ENCODE peak calls at places on chromosomes 16 and 17, in eight cellular contexts. T is astrocyte of the spinal cord; S is mucosa of gallbladder; Z is stimulated activated CD8-positive, alpha-beta memory T cell treated with anti-CD3 and anti-CD28 coated beads, Interleukin-2, amount 100 ng/mL, for 1 hour; A is ureter; N is neural crest cell; K is Right ventricle myocardium superior; Y is NCI-H510A treated with DMSO at 0.1 percent for 48 hours. H is an unnamed sample.

GRCh38 chr16:2514333-2515179 is 804 bp downstream of the ATP6V0C start:
- DNase-seq in T (no peak), S (no peak), Z (no peak), A (no peak), N (no peak), K (no peak), Y (no peak), H (no peak)

GRCh38 chr16:2239231-2239675 is 3.0 kb downstream of the DNASE1L2 start:
- DNase-seq in T (no peak), S (no peak), Z (no peak), A (no peak), N (no peak), K (no peak), Y (no peak), H (no peak)

GRCh38 chr16:89922477-89922883 is 662 bp upstream of the TUBB3 start:
- DNase-seq in T (peak; percentile 97), S (peak; percentile 58), Z (no peak), A (peak; percentile 87), N (peak; percentile 61), K (peak; percentile 84), Y (no peak), H (no peak)

GRCh38 chr17:82489117-82489516 is 30.4 kb upstream of the FOXK2 start:
- DNase-seq in T (peak; percentile 71), S (no peak), Z (no peak), A (no peak), N (no peak), K (peak; percentile 86), Y (no peak), H (no peak)

GRCh38 chr16:72125635-72126428 is 32.2 kb downstream of the DHX38 start:
- DNase-seq in T (no peak), S (peak; percentile 26), Z (no peak), A (no peak), N (no peak), K (no peak), Y (no peak), H (no peak)

GRCh38 chr17:57902800-57903759 is 52.1 kb downstream of the CUEDC1 start:
- DNase-seq in T (peak; percentile 90), S (peak; percentile 90), Z (no peak), A (peak; percentile 87), N (no peak), K (peak; percentile 93), Y (peak; percentile 98), H (peak; percentile 37)

GRCh38 chr16:54987081-54987480 is 56.4 kb downstream of the IRX5 start:
- DNase-seq in T (no peak), S (no peak), Z (no peak), A (no peak), N (no peak), K (no peak), Y (no peak), H (no peak)

GRCh38 chr16:66510298-66510697 is 39.6 kb downstream of the TK2 start:
- DNase-seq in T (no peak), S (no peak), Z (no peak), A (no peak), N (no peak), K (no peak), Y (no peak), H (no peak)

GRCh38 chr17:20896153-20896649 is 146.6 kb downstream of the USP22 start:
- DNase-seq in T (peak; percentile 4), S (peak; percentile 37), Z (no peak), A (peak; percentile 58), N (no peak), K (peak; percentile 51), Y (no peak), H (no peak)

GRCh38 chr17:51853857-51854256 is 304.7 kb downstream of the CA10 start:
- DNase-seq in T (no peak), S (no peak), Z (no peak), A (no peak), N (no peak), K (no peak), Y (peak; percentile 94), H (no peak)

GRCh38 chr16:66489818-66490217 is 60.1 kb downstream of the TK2 start:
- DNase-seq in T (no peak), S (no peak), Z (no peak), A (peak; percentile 7), N (no peak), K (no peak), Y (no peak), H (no peak)

GRCh38 chr17:7436556-7437368 is 1.5 kb downstream of the TMEM102 start:
- DNase-seq in T (peak; percentile 65), S (peak; percentile 82), Z (peak; percentile 68), A (peak; percentile 82), N (peak; percentile 70), K (peak; percentile 87), Y (peak; percentile 36), H (no peak)

GRCh38 chr16:48542020-48542473 is 67.9 kb downstream of the N4BP1 start:
- DNase-seq in T (peak; percentile 56), S (peak; percentile 62), Z (no peak), A (peak; percentile 76), N (no peak), K (peak; percentile 71), Y (peak; percentile 27), H (no peak)

H was measured in NK-92 treated with Interleukin-12 subunit alpha and Interleukin-12 subunit beta, amount 100 ng/mL, for 24 hours.